ENCODE peak calls at places on chromosome 17, in seven cellular contexts. U is endodermal cell, A is mucosa of descending colon, L is right cardiac atrium, O is AG04450, M is PC-9, B is stomach. Y is an unnamed sample.

GRCh38 chr17:8125196-8125946 is 1.5 kb upstream of the HES7 start:
- DNase-seq in U (peak; percentile 98), A (peak; percentile 80), L (peak; percentile 88), O (no peak), M (peak; percentile 84), B (peak; percentile 83), Y (peak; percentile 82)

GRCh38 chr17:64707077-64707591 is 45.0 kb upstream of the SMURF2 start:
- DNase-seq in U (peak; percentile 66), A (peak; percentile 92), L (peak; percentile 96), O (peak; percentile 99), M (peak; percentile 91), B (peak; percentile 77), Y (peak; percentile 90)

GRCh38 chr17:70181866-70182265 is 12.5 kb downstream of the KCNJ2 start:
- DNase-seq in U (no peak), A (no peak), L (no peak), O (no peak), M (no peak), B (no peak), Y (no peak)

GRCh38 chr17:46789610-46790009 is 28.9 kb downstream of the WNT3 start:
- DNase-seq in U (no peak), A (no peak), L (no peak), O (no peak), M (no peak), B (no peak), Y (no peak)

GRCh38 chr17:33551075-33551474 is 258.0 kb upstream of the ASIC2 start:
- DNase-seq in U (no peak), A (no peak), L (no peak), O (no peak), M (no peak), B (no peak), Y (no peak)

GRCh38 chr17:76137351-76138233 is 3.5 kb downstream of the FOXJ1 start:
- DNase-seq in U (peak; percentile 80), A (no peak), L (no peak), O (no peak), M (no peak), B (no peak), Y (no peak)

GRCh38 chr17:9256361-9256943 is 235.1 kb downstream of the NTN1 start:
- DNase-seq in U (no peak), A (no peak), L (no peak), O (no peak), M (no peak), B (no peak), Y (no peak)

GRCh38 chr17:77640916-77641605 is 317.4 kb upstream of the TNRC6C start:
- DNase-seq in U (no peak), A (no peak), L (no peak), O (no peak), M (no peak), B (no peak), Y (peak; percentile 28)

GRCh38 chr17:79457376-79457775 is 153.5 kb downstream of the RBFOX3 start:
- DNase-seq in U (no peak), A (no peak), L (peak; percentile 14), O (no peak), M (no peak), B (no peak), Y (no peak)

GRCh38 chr17:46851029-46851741 is at the start of gene WNT9B:
- DNase-seq in U (peak; percentile 95), A (no peak), L (peak; percentile 67), O (no peak), M (peak; percentile 39), B (peak; percentile 57), Y (no peak)

GRCh38 chr17:45189002-45189401 is 27.3 kb downstream of the HEXIM2 start:
- DNase-seq in U (no peak), A (no peak), L (no peak), O (no peak), M (no peak), B (no peak), Y (no peak)

GRCh38 chr17:50361561-50362480 is 11.2 kb downstream of the MRPL27 start:
- DNase-seq in U (peak; percentile 91), A (no peak), L (peak; percentile 77), O (peak; percentile 49), M (peak; percentile 46), B (peak; percentile 73), Y (no peak)

GRCh38 chr17:37092041-37092440 is 143.3 kb downstream of the AATF start:
- DNase-seq in U (peak; percentile 30), A (no peak), L (no peak), O (no peak), M (no peak), B (no peak), Y (no peak)

GRCh38 chr17:76529224-76529642 is 8.3 kb downstream of the CYGB start:
- DNase-seq in U (no peak), A (peak; percentile 81), L (peak; percentile 96), O (no peak), M (peak; percentile 20), B (peak; percentile 48), Y (peak; percentile 86)

GRCh38 chr17:50181155-50181554 is 15.3 kb downstream of the SGCA start:
- DNase-seq in U (no peak), A (no peak), L (peak; percentile 41), O (no peak), M (no peak), B (no peak), Y (no peak)

GRCh38 chr17:73101031-73101430 is 8.5 kb upstream of the SLC39A11 start:
- DNase-seq in U (no peak), A (no peak), L (no peak), O (no peak), M (no peak), B (peak; percentile 50), Y (no peak)

GRCh38 chr17:32335046-32335445 is 6.9 kb downstream of the C17orf75 start:
- DNase-seq in U (no peak), A (no peak), L (no peak), O (no peak), M (no peak), B (no peak), Y (no peak)

GRCh38 chr17:14922421-14922820 is 342.7 kb downstream of the PMP22 start:
- DNase-seq in U (no peak), A (no peak), L (no peak), O (no peak), M (no peak), B (no peak), Y (no peak)

GRCh38 chr17:50955160-50955559 is 89.0 kb upstream of the TOB1 start:
- DNase-seq in U (no peak), A (no peak), L (no peak), O (no peak), M (no peak), B (no peak), Y (no peak)

GRCh38 chr17:29615492-29616299 is 7.0 kb downstream of the CORO6 start:
- DNase-seq in U (peak; percentile 96), A (peak; percentile 90), L (peak; percentile 97), O (no peak), M (no peak), B (peak; percentile 92), Y (peak; percentile 92)

GRCh38 chr17:22512506-22512905 is 820.2 kb downstream of the KCNJ18 start:
- DNase-seq in U (no peak), A (no peak), L (peak; percentile 32), O (no peak), M (no peak), B (no peak), Y (no peak)

GRCh38 chr17:22512057-22512456 is 819.7 kb downstream of the KCNJ18 start:
- DNase-seq in U (no peak), A (no peak), L (no peak), O (no peak), M (no peak), B (no peak), Y (no peak)

GRCh38 chr17:22512997-22513538 is 820.7 kb downstream of the KCNJ18 start:
- DNase-seq in U (no peak), A (no peak), L (no peak), O (no peak), M (no peak), B (no peak), Y (no peak)

GRCh38 chr17:22511431-22511830 is 819.1 kb downstream of the KCNJ18 start:
- DNase-seq in U (no peak), A (no peak), L (no peak), O (no peak), M (no peak), B (no peak), Y (no peak)

DNA sequence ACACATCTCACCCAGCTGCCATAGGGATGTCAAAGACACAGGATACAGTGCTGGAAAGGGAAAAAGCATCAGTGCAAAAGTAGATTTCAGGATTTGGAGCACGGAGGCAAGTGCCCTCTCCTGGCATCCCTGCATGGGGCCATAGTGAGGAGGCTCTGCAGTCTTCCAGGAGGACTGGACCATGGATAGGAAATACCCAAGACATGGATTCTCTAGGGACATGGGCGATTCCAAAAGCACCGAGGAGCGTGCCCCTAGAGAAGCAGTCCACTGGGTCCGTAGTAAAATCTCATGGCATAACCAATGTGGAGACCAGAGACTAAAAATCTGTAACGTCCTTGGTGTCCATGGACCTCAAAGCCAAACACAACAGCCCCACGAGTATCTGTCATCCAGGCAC is 818.2 kb downstream of the KCNJ18 start:
- DNase-seq in U (no peak), A (no peak), L (no peak), O (no peak), M (no peak), B (no peak), Y (no peak)
- H3K9me3 ChIP-seq in U (peaks cover 42% of the 10 kb centered on the region), A (peaks cover 56% of the 10 kb centered on the region), L (no peaks in the 10 kb centered on the region), O (peaks cover 55% of the 10 kb centered on the region), M (no peaks in the 10 kb centered on the region), B (peaks cover 57% of the 10 kb centered on the region), Y (no peaks in the 10 kb centered on the region)

GRCh38 chr17:82950525-82951102 is 110.8 kb upstream of the ZNF750 start:
- DNase-seq in U (no peak), A (no peak), L (no peak), O (no peak), M (no peak), B (no peak), Y (no peak)
- H3K9me3 ChIP-seq in U (peaks cover 90% of the 10 kb centered on the region), A (peaks cover 35% of the 10 kb centered on the region), L (no peaks in the 10 kb centered on the region), O (peaks cover 44% of the 10 kb centered on the region), M (no peaks in the 10 kb centered on the region), B (peaks cover 14% of the 10 kb centered on the region), Y (peaks cover 8% of the 10 kb centered on the region)

DNA sequence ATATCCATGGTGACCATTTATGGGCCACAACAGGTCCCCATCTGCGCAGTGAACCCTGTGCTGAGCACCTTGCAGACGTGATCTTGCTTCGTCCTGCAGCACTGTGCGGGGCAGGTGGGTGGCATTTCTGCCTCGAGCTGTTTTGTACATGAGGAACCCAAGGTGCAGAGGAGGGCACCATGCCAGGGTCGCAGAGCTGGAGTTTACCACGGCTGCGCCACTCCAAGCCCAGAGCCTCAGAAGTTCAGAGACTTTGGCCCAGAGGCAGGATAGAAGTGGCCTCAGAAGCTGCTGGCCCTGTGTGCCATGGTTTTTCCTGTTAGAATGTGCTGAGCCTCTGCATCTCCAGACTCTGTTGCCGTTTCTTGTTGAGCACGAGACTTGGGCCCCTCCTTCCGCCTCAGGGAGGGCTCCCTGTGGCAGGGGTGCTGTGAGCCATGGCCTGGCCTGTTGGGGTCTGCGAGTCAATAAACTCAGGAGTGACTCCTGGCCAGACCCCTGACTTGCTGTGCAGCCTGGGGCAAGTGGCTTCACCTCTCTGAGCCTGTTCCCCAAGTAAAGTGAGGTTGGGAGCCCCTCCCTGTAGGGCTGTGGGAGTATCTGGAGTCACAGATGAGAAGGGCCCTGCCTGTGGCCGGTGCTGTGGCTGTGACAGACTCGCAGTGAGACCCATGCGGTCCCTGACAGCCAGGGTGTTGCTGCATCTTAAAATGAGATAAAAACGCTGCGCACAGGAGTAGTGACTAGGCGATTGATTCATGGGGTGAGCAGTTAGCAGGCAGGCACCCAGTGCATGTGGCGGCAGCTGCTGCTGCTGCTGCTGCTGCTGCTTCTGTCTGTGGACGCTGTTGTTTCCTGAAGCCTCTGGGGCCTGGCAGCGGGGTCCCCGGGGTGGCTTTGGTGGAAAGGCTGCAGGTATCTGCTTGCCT is 11.8 kb downstream of the MAP2K3 start:
- DNase-seq in U (no peak), A (no peak), L (peak; percentile 78), O (no peak), M (no peak), B (peak; percentile 73), Y (peak; percentile 64)
- H3K9me3 ChIP-seq in U (no peaks in the 10 kb centered on the region), A (peaks cover 8% of the 10 kb centered on the region), L (no peaks in the 10 kb centered on the region), O (peaks cover 88% of the 10 kb centered on the region), M (no peaks in the 10 kb centered on the region), B (peaks cover 5% of the 10 kb centered on the region), Y (no peaks in the 10 kb centered on the region)

GRCh38 chr17:22695228-22695619 is 1002.9 kb downstream of the KCNJ18 start:
- DNase-seq in U (no peak), A (no peak), L (no peak), O (no peak), M (no peak), B (no peak), Y (no peak)
- H3K9me3 ChIP-seq in U (peaks cover 93% of the 10 kb centered on the region), A (peaks cover 72% of the 10 kb centered on the region), L (peaks cover 2% of the 10 kb centered on the region), O (peaks cover 35% of the 10 kb centered on the region), M (no peaks in the 10 kb centered on the region), B (peaks cover 55% of the 10 kb centered on the region), Y (peaks cover 2% of the 10 kb centered on the region)

Y was measured in upper lobe of right lung.